ENCODE peak calls at places on chromosomes 13 and 19, in six cellular contexts. S is SW 1271, F is memory B cell, J is HEK293T, L is putamen, N is BJ. W is an unnamed sample.

GRCh38 chr19:18470153-18470552 is 32.2 kb upstream of the ISYNA1 start:
- DNase-seq in F (no peak), S (no peak), J (peak; percentile 42), L (no peak), N (no peak), W (no peak)

GRCh38 chr13:29922281-29922821 is 71.9 kb upstream of the UBL3 start:
- DNase-seq in S (no peak), L (no peak), N (no peak), F (no peak), J (no peak), W (no peak)

GRCh38 chr19:54478677-54479266 is 5.7 kb upstream of the CDC42EP5 start:
- DNase-seq in J (peak; percentile 40), N (no peak), S (peak; percentile 39), L (no peak), F (no peak), W (no peak)

GRCh38 chr19:17424743-17425365 is 5.0 kb downstream of the MVB12A start:
- DNase-seq in N (no peak), F (no peak), J (peak; percentile 76), S (peak; percentile 38), L (no peak), W (no peak)

GRCh38 chr13:49502954-49503353 is 7.2 kb downstream of the PHF11 start:
- DNase-seq in J (no peak), N (no peak), F (no peak), S (no peak), L (no peak), W (no peak)

GRCh38 chr19:13705201-13705600 is 59.1 kb upstream of the MRI1 start:
- DNase-seq in N (no peak), L (no peak), F (no peak), J (no peak), S (no peak), W (no peak)

GRCh38 chr19:40612831-40613668 is 11.9 kb downstream of the LTBP4 start:
- DNase-seq in L (no peak), J (peak; percentile 89), N (no peak), F (peak; percentile 78), S (peak; percentile 70), W (no peak)

GRCh38 chr19:29379257-29379986 is 146.4 kb upstream of the VSTM2B start:
- DNase-seq in L (no peak), J (no peak), F (no peak), S (no peak), N (no peak), W (no peak)

GRCh38 chr19:54302252-54302651 is 10.7 kb downstream of the LILRA5 start:
- DNase-seq in S (no peak), N (no peak), J (no peak), F (no peak), L (peak; percentile 15), W (no peak)

GRCh38 chr19:5667751-5668271 is 12.5 kb downstream of the MICOS13 start:
- DNase-seq in J (no peak), F (no peak), L (no peak), N (no peak), S (no peak), W (no peak)

GRCh38 chr13:72983085-72983768 is 75.6 kb upstream of the KLF5 start:
- DNase-seq in N (peak; percentile 72), F (no peak), J (no peak), S (no peak), L (no peak), W (no peak)

GRCh38 chr13:53064721-53065120 is 36.1 kb downstream of the OLFM4 start:
- DNase-seq in J (peak; percentile 25), N (no peak), S (no peak), L (no peak), F (no peak), W (no peak)

GRCh38 chr19:13212759-13213330 is 62.6 kb downstream of the IER2 start:
- DNase-seq in J (peak; percentile 75), N (no peak), S (peak; percentile 70), F (peak; percentile 60), L (no peak), W (peak; percentile 20)

GRCh38 chr13:72692884-72693514 is 34.4 kb downstream of the MZT1 start:
- DNase-seq in N (no peak), J (no peak), L (no peak), S (no peak), F (no peak), W (no peak)

GRCh38 chr19:19445911-19446361 is 40.5 kb downstream of the GATAD2A start:
- DNase-seq in L (no peak), S (no peak), J (no peak), N (no peak), F (no peak), W (no peak)

GRCh38 chr19:11979527-11979926 is 14.7 kb downstream of the ZNF763 start:
- DNase-seq in F (no peak), J (no peak), L (no peak), S (no peak), N (no peak), W (no peak)

GRCh38 chr19:30649934-30650614 is 277.9 kb downstream of the ZNF536 start:
- DNase-seq in N (no peak), S (peak; percentile 51), J (peak; percentile 60), L (peak; percentile 80), F (no peak), W (peak; percentile 24)

GRCh38 chr19:30546332-30546731 is 174.1 kb downstream of the ZNF536 start:
- DNase-seq in F (no peak), J (no peak), N (no peak), L (no peak), S (no peak), W (no peak)

GRCh38 chr13:45396548-45397095 is 21.6 kb downstream of the SLC25A30 start:
- DNase-seq in F (no peak), L (no peak), J (no peak), S (no peak), N (no peak), W (no peak)

GRCh38 chr13:57627663-57628062 is 3.9 kb upstream of the PCDH17 start:
- DNase-seq in F (no peak), N (no peak), J (peak; percentile 7), L (no peak), S (peak; percentile 62), W (no peak)

GRCh38 chr19:45676851-45677263 is 8.8 kb downstream of the GIPR start:
- DNase-seq in F (peak; percentile 43), S (no peak), N (no peak), L (no peak), J (no peak), W (no peak)

GRCh38 chr19:14097532-14098151 is 7.1 kb upstream of the SAMD1 start:
- DNase-seq in L (no peak), J (no peak), N (no peak), F (no peak), S (no peak), W (no peak)

GRCh38 chr13:29816715-29817114 is 33.7 kb downstream of the UBL3 start:
- DNase-seq in S (no peak), F (no peak), N (no peak), J (no peak), L (no peak), W (no peak)

GRCh38 chr19:10424011-10424637 is 3.8 kb downstream of the PDE4A start:
- DNase-seq in F (peak; percentile 67), J (peak; percentile 90), N (no peak), S (peak; percentile 70), L (no peak), W (no peak)

GRCh38 chr19:20664917-20665781 is 3.8 kb upstream of the ZNF626 start:
- DNase-seq in S (no peak), F (no peak), J (no peak), N (no peak), L (no peak), W (no peak)

GRCh38 chr13:23617551-23618014 is 47.4 kb downstream of the TNFRSF19 start:
- DNase-seq in L (no peak), F (no peak), S (no peak), J (no peak), N (no peak), W (no peak)

GRCh38 chr19:6753178-6754031 is 13.8 kb downstream of the SH2D3A start:
- DNase-seq in L (no peak), F (peak; percentile 81), J (peak; percentile 75), S (peak; percentile 36), N (no peak), W (peak; percentile 57)

GRCh38 chr19:54162241-54162805 is 2.8 kb upstream of the LENG1 start:
- DNase-seq in J (peak; percentile 75), L (peak; percentile 46), F (peak; percentile 77), N (no peak), S (peak; percentile 64), W (no peak)

GRCh38 chr13:98447130-98447529 is 129.8 kb downstream of the STK24 start:
- DNase-seq in N (no peak), L (no peak), S (no peak), J (no peak), F (no peak), W (no peak)

GRCh38 chr19:29667941-29668340 is 2.7 kb downstream of the PLEKHF1 start:
- DNase-seq in J (no peak), L (no peak), N (no peak), S (no peak), F (no peak), W (no peak)

GRCh38 chr19:4707956-4708650 is 15.5 kb downstream of the DPP9 start:
- DNase-seq in N (no peak), F (no peak), L (no peak), S (no peak), J (no peak), W (no peak)

GRCh38 chr19:31110331-31110730 is 238.9 kb downstream of the TSHZ3 start:
- DNase-seq in L (no peak), N (no peak), F (no peak), J (no peak), S (no peak), W (no peak)

GRCh38 chr13:23378009-23378632 is 55.4 kb downstream of the SACS start:
- DNase-seq in L (peak; percentile 40), N (peak; percentile 100), J (no peak), S (no peak), F (peak; percentile 29), W (peak; percentile 68)

GRCh38 chr19:42412223-42412622 is 15.0 kb downstream of the LIPE start:
- DNase-seq in L (peak; percentile 85), N (no peak), F (no peak), S (no peak), J (no peak), W (no peak)